ENCODE peak calls at places on chromosomes 13 and 19, in ten cellular contexts. One of them, this sample, is unnamed.

GRCh38 chr19:11693505-11694499 is 44.9 kb downstream of the ZNF823 start:
- DNase-seq in breast epithelium: no peak
- DNase-seq in prostate gland: no peak
- DNase-seq in K562: peak; percentile 21
- DNase-seq in spleen: no peak
- DNase-seq in stomach: no peak
- DNase-seq in vagina: no peak
- DNase-seq in GM12878: no peak
- DNase-seq in HCT116: peak; percentile 56
- DNase-seq in endothelial cell of umbilical vein: no peak
- DNase-seq in this sample: no peak

GRCh38 chr13:111505175-111505777 is 184.8 kb downstream of the TEX29 start:
- DNase-seq in endothelial cell of umbilical vein: no peak
- DNase-seq in breast epithelium: peak; percentile 7
- DNase-seq in stomach: peak; percentile 25
- DNase-seq in vagina: no peak
- DNase-seq in HCT116: peak; percentile 33
- DNase-seq in spleen: no peak
- DNase-seq in K562: peak; percentile 49
- DNase-seq in GM12878: no peak
- DNase-seq in prostate gland: no peak
- DNase-seq in this sample: no peak

GRCh38 chr13:109698779-109699178 is 87.6 kb downstream of the IRS2 start:
- DNase-seq in GM12878: no peak
- DNase-seq in endothelial cell of umbilical vein: no peak
- DNase-seq in spleen: no peak
- DNase-seq in prostate gland: no peak
- DNase-seq in stomach: no peak
- DNase-seq in K562: no peak
- DNase-seq in breast epithelium: no peak
- DNase-seq in vagina: no peak
- DNase-seq in HCT116: no peak
- DNase-seq in this sample: no peak

GRCh38 chr13:48302920-48303330 is 626 bp upstream of the RB1 start:
- DNase-seq in vagina: no peak
- DNase-seq in GM12878: no peak
- DNase-seq in K562: no peak
- DNase-seq in HCT116: peak; percentile 18
- DNase-seq in endothelial cell of umbilical vein: no peak
- DNase-seq in prostate gland: no peak
- DNase-seq in stomach: no peak
- DNase-seq in breast epithelium: no peak
- DNase-seq in spleen: no peak
- DNase-seq in this sample: no peak

GRCh38 chr13:110001622-110002275 is 215.4 kb upstream of the IRS2 start:
- DNase-seq in prostate gland: no peak
- DNase-seq in stomach: no peak
- DNase-seq in GM12878: no peak
- DNase-seq in breast epithelium: no peak
- DNase-seq in endothelial cell of umbilical vein: no peak
- DNase-seq in vagina: no peak
- DNase-seq in K562: no peak
- DNase-seq in HCT116: no peak
- DNase-seq in spleen: no peak
- DNase-seq in this sample: no peak

GRCh38 chr19:19538077-19538764 is at the start of gene CILP2:
- DNase-seq in stomach: peak; percentile 37
- DNase-seq in spleen: no peak
- DNase-seq in breast epithelium: no peak
- DNase-seq in endothelial cell of umbilical vein: no peak
- DNase-seq in K562: peak; percentile 48
- DNase-seq in GM12878: no peak
- DNase-seq in HCT116: no peak
- DNase-seq in vagina: no peak
- DNase-seq in prostate gland: no peak
- DNase-seq in this sample: no peak

GRCh38 chr19:8641908-8642547 is 11.6 kb downstream of the NFILZ start:
- DNase-seq in K562: peak; percentile 57
- DNase-seq in GM12878: no peak
- DNase-seq in spleen: no peak
- DNase-seq in endothelial cell of umbilical vein: peak; percentile 44
- DNase-seq in breast epithelium: no peak
- DNase-seq in stomach: no peak
- DNase-seq in prostate gland: no peak
- DNase-seq in HCT116: peak; percentile 51
- DNase-seq in vagina: no peak
- DNase-seq in this sample: no peak

GRCh38 chr19:8655340-8655709 is 24.9 kb downstream of the NFILZ start:
- DNase-seq in GM12878: no peak
- DNase-seq in prostate gland: no peak
- DNase-seq in stomach: no peak
- DNase-seq in vagina: no peak
- DNase-seq in HCT116: no peak
- DNase-seq in spleen: no peak
- DNase-seq in breast epithelium: no peak
- DNase-seq in endothelial cell of umbilical vein: no peak
- DNase-seq in K562: peak; percentile 21
- DNase-seq in this sample: no peak

GRCh38 chr19:16143399-16144215 is at the start of gene HSH2D:
- DNase-seq in vagina: no peak
- DNase-seq in endothelial cell of umbilical vein: no peak
- DNase-seq in GM12878: peak; percentile 90
- DNase-seq in K562: no peak
- DNase-seq in HCT116: peak; percentile 77
- DNase-seq in prostate gland: peak; percentile 71
- DNase-seq in spleen: peak; percentile 99
- DNase-seq in stomach: peak; percentile 94
- DNase-seq in breast epithelium: peak; percentile 60
- DNase-seq in this sample: peak; percentile 75

GRCh38 chr13:28730762-28731161 is 12.0 kb upstream of the SLC46A3 start:
- DNase-seq in prostate gland: no peak
- DNase-seq in stomach: no peak
- DNase-seq in breast epithelium: no peak
- DNase-seq in spleen: no peak
- DNase-seq in GM12878: no peak
- DNase-seq in HCT116: no peak
- DNase-seq in endothelial cell of umbilical vein: no peak
- DNase-seq in K562: no peak
- DNase-seq in vagina: no peak
- DNase-seq in this sample: no peak

GRCh38 chr13:67509039-67509438 is 278.9 kb upstream of the PCDH9 start:
- DNase-seq in vagina: no peak
- DNase-seq in GM12878: no peak
- DNase-seq in K562: no peak
- DNase-seq in prostate gland: no peak
- DNase-seq in breast epithelium: no peak
- DNase-seq in endothelial cell of umbilical vein: no peak
- DNase-seq in spleen: no peak
- DNase-seq in HCT116: no peak
- DNase-seq in stomach: no peak
- DNase-seq in this sample: no peak

GRCh38 chr13:75760182-75760981 is 124.3 kb downstream of the LMO7 start:
- DNase-seq in stomach: peak; percentile 85
- DNase-seq in endothelial cell of umbilical vein: peak; percentile 54
- DNase-seq in spleen: no peak
- DNase-seq in GM12878: no peak
- DNase-seq in HCT116: peak; percentile 37
- DNase-seq in K562: no peak
- DNase-seq in prostate gland: peak; percentile 65
- DNase-seq in breast epithelium: no peak
- DNase-seq in vagina: no peak
- DNase-seq in this sample: no peak

GRCh38 chr13:65768545-65768944 is 1461.6 kb downstream of the PCDH9 start:
- DNase-seq in GM12878: no peak
- DNase-seq in spleen: no peak
- DNase-seq in endothelial cell of umbilical vein: no peak
- DNase-seq in vagina: no peak
- DNase-seq in stomach: no peak
- DNase-seq in breast epithelium: no peak
- DNase-seq in K562: no peak
- DNase-seq in HCT116: no peak
- DNase-seq in prostate gland: no peak
- DNase-seq in this sample: no peak
- TF ChIP-seq POLR2AphosphoS5 in GM12878: no peak
- TF ChIP-seq POLR2AphosphoS5 in spleen: no peak
- TF ChIP-seq POLR2AphosphoS5 in endothelial cell of umbilical vein: no peak
- TF ChIP-seq POLR2AphosphoS5 in vagina: no peak
- TF ChIP-seq POLR2AphosphoS5 in stomach: no peak
- TF ChIP-seq POLR2AphosphoS5 in breast epithelium: no peak
- TF ChIP-seq POLR2AphosphoS5 in K562: no peak
- TF ChIP-seq POLR2AphosphoS5 in HCT116: no peak
- TF ChIP-seq POLR2AphosphoS5 in prostate gland: no peak
- TF ChIP-seq POLR2AphosphoS5 in this sample: no peak

GRCh38 chr19:35704218-35704617 is at the start of gene ZBTB32:
- DNase-seq in stomach: no peak
- DNase-seq in endothelial cell of umbilical vein: peak; percentile 76
- DNase-seq in GM12878: no peak
- DNase-seq in breast epithelium: no peak
- DNase-seq in prostate gland: no peak
- DNase-seq in vagina: no peak
- DNase-seq in spleen: no peak
- DNase-seq in K562: peak; percentile 95
- DNase-seq in HCT116: no peak
- DNase-seq in this sample: peak; percentile 21

GRCh38 chr19:35703343-35703742 is 1.0 kb upstream of the ZBTB32 start:
- DNase-seq in vagina: no peak
- DNase-seq in spleen: no peak
- DNase-seq in prostate gland: no peak
- DNase-seq in K562: no peak
- DNase-seq in HCT116: no peak
- DNase-seq in GM12878: no peak
- DNase-seq in endothelial cell of umbilical vein: no peak
- DNase-seq in breast epithelium: no peak
- DNase-seq in stomach: no peak
- DNase-seq in this sample: no peak

GRCh38 chr19:35708391-35708790 is 4.0 kb downstream of the ZBTB32 start:
- DNase-seq in breast epithelium: no peak
- DNase-seq in GM12878: no peak
- DNase-seq in stomach: no peak
- DNase-seq in endothelial cell of umbilical vein: no peak
- DNase-seq in K562: no peak
- DNase-seq in vagina: no peak
- DNase-seq in spleen: no peak
- DNase-seq in prostate gland: no peak
- DNase-seq in HCT116: no peak
- DNase-seq in this sample: no peak

GRCh38 chr19:35696835-35697234 is 7.5 kb upstream of the ZBTB32 start:
- DNase-seq in endothelial cell of umbilical vein: no peak
- DNase-seq in vagina: no peak
- DNase-seq in stomach: no peak
- DNase-seq in prostate gland: no peak
- DNase-seq in spleen: no peak
- DNase-seq in breast epithelium: no peak
- DNase-seq in GM12878: peak; percentile 70
- DNase-seq in HCT116: no peak
- DNase-seq in K562: no peak
- DNase-seq in this sample: no peak

DNA sequence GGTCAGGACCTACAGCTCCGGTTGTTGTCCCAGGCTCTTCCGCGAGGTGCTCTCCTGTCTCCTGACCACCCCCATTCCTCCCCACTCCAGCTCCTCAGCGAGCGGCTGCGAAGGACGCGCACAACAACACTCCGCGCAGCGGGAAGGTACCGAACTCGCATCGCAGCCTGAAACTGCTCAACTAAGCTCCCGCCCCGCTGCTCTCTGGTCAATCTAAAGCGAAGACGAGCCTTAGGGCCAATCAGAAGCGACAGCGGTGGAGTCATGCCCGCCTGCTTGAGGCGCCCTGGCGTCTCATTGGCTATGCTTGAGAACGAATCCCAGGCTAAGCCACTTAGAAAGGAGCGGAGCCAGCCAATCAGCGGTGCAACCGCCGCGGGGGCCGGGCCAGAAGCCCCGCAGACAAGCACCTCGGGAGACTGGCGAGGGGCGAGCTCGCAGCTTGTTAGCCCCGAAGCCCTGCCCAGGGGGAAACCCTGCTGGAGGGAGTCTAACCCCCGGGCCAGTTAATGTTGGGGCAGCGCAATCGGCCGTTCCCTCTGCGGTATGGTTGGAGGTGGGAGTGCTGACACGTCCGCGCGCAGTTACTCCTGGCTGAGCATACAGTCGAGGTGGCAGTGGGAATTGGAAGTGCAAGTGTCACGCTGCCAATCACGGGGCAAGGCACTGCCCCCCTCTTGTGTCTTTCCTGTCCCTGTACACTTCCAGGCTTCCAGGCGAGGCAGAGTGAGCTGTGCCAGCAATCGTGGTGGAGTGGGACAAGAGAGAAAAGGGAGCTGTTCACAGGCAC is 1.9 kb upstream of the ZBTB32 start:
- DNase-seq in spleen: peak; percentile 98
- DNase-seq in prostate gland: peak; percentile 98
- DNase-seq in GM12878: peak; percentile 96
- DNase-seq in vagina: no peak
- DNase-seq in endothelial cell of umbilical vein: peak; percentile 97
- DNase-seq in stomach: peak; percentile 98
- DNase-seq in K562: peak; percentile 98
- DNase-seq in breast epithelium: peak; percentile 93
- DNase-seq in HCT116: peak; percentile 96
- DNase-seq in this sample: peak; percentile 95
- TF ChIP-seq POLR2A in spleen: peak; percentile 82
- TF ChIP-seq POLR2A in prostate gland: no peak
- TF ChIP-seq POLR2A in GM12878: peak; percentile 93
- TF ChIP-seq POLR2A in vagina: no peak
- TF ChIP-seq POLR2A in endothelial cell of umbilical vein: no peak
- TF ChIP-seq POLR2A in stomach: no peak
- TF ChIP-seq POLR2A in K562: no peak
- TF ChIP-seq POLR2A in breast epithelium: no peak
- TF ChIP-seq POLR2A in HCT116: no peak
- TF ChIP-seq POLR2A in this sample: peak; percentile 81

DNA sequence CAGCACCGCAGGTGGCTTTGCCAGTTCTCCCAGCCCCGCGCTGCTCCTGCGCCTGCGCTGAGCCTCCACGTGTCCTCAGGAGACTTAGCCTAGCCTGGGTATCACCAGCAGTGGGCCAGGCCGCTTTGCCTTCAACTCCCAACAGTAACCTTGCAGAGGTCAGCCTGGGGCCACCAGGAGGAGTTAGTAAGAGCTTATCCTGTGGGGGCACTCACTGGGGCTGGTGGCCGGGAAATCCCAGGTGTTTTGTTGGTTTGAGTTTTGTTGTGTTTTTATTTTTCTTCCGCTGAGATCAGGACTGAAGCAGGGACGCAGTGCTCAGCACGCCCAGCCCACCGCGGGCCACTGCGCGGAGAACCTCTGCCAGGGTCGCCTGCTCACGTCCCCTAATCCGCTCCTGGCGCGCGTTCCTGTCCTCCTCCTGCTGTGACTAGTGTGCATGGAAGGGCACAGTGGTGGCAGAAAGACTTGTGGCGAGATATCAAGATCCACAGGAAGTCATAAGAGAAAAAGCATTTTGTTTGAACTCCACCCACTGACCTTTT is 207.4 kb upstream of the RFC3 start:
- DNase-seq in prostate gland: peak; percentile 39
- DNase-seq in vagina: no peak
- DNase-seq in spleen: peak; percentile 83
- DNase-seq in breast epithelium: no peak
- DNase-seq in HCT116: no peak
- DNase-seq in K562: no peak
- DNase-seq in stomach: no peak
- DNase-seq in endothelial cell of umbilical vein: no peak
- DNase-seq in GM12878: no peak
- DNase-seq in this sample: no peak
- TF ChIP-seq POLR2AphosphoS5 in prostate gland: no peak
- TF ChIP-seq POLR2AphosphoS5 in vagina: no peak
- TF ChIP-seq POLR2AphosphoS5 in spleen: peak; percentile 75
- TF ChIP-seq POLR2AphosphoS5 in breast epithelium: no peak
- TF ChIP-seq POLR2AphosphoS5 in HCT116: no peak
- TF ChIP-seq POLR2AphosphoS5 in K562: no peak
- TF ChIP-seq POLR2AphosphoS5 in stomach: no peak
- TF ChIP-seq POLR2AphosphoS5 in endothelial cell of umbilical vein: no peak
- TF ChIP-seq POLR2AphosphoS5 in GM12878: no peak
- TF ChIP-seq POLR2AphosphoS5 in this sample: no peak

GRCh38 chr19:40605201-40605971 is 4.2 kb downstream of the LTBP4 start:
- DNase-seq in endothelial cell of umbilical vein: no peak
- DNase-seq in GM12878: peak; percentile 48
- DNase-seq in stomach: peak; percentile 86
- DNase-seq in breast epithelium: peak; percentile 83
- DNase-seq in vagina: no peak
- DNase-seq in K562: peak; percentile 53
- DNase-seq in spleen: peak; percentile 95
- DNase-seq in prostate gland: peak; percentile 77
- DNase-seq in HCT116: peak; percentile 78
- DNase-seq in this sample: peak; percentile 80
- TF ChIP-seq POLR2A in endothelial cell of umbilical vein: peak; percentile 47
- TF ChIP-seq POLR2A in GM12878: peak; percentile 52
- TF ChIP-seq POLR2A in stomach: no peak
- TF ChIP-seq POLR2A in breast epithelium: peak; percentile 19
- TF ChIP-seq POLR2A in vagina: no peak
- TF ChIP-seq POLR2A in K562: peak; percentile 37
- TF ChIP-seq POLR2A in spleen: no peak
- TF ChIP-seq POLR2A in prostate gland: peak; percentile 70
- TF ChIP-seq POLR2A in HCT116: peak; percentile 41
- TF ChIP-seq POLR2A in this sample: no peak

This sample was measured in GM12892.